ENCODE peak calls at places on chromosomes 12 and 14, in eight cellular contexts. One of them, this sample, is unnamed.

GRCh38 chr12:108097160-108097911 is 31.8 kb upstream of the WSCD2 start:
- DNase-seq in Caco-2: no peak
- DNase-seq in tibial artery: no peak
- DNase-seq in psoas muscle: no peak
- DNase-seq in spleen: no peak
- DNase-seq in nephron progenitor cell: no peak
- DNase-seq in RWPE1: no peak
- DNase-seq in foreskin keratinocyte: no peak
- DNase-seq in this sample: no peak

GRCh38 chr12:43306066-43306465 is 245.9 kb downstream of the ADAMTS20 start:
- DNase-seq in nephron progenitor cell: no peak
- DNase-seq in psoas muscle: peak; percentile 45
- DNase-seq in tibial artery: no peak
- DNase-seq in spleen: no peak
- DNase-seq in RWPE1: peak; percentile 87
- DNase-seq in Caco-2: no peak
- DNase-seq in foreskin keratinocyte: peak; percentile 100
- DNase-seq in this sample: no peak

GRCh38 chr14:49954171-49954631 is 61.3 kb downstream of the ARF6 start:
- DNase-seq in RWPE1: no peak
- DNase-seq in foreskin keratinocyte: no peak
- DNase-seq in nephron progenitor cell: no peak
- DNase-seq in psoas muscle: peak; percentile 28
- DNase-seq in spleen: no peak
- DNase-seq in Caco-2: no peak
- DNase-seq in tibial artery: no peak
- DNase-seq in this sample: peak; percentile 38

GRCh38 chr12:3076730-3077571 is at the start of gene TSPAN9:
- DNase-seq in nephron progenitor cell: peak; percentile 89
- DNase-seq in psoas muscle: peak; percentile 69
- DNase-seq in RWPE1: peak; percentile 86
- DNase-seq in Caco-2: peak; percentile 87
- DNase-seq in foreskin keratinocyte: peak; percentile 69
- DNase-seq in tibial artery: peak; percentile 93
- DNase-seq in spleen: peak; percentile 91
- DNase-seq in this sample: peak; percentile 22

GRCh38 chr12:40202095-40203059 is 22.4 kb upstream of the LRRK2 start:
- DNase-seq in tibial artery: no peak
- DNase-seq in RWPE1: no peak
- DNase-seq in spleen: no peak
- DNase-seq in foreskin keratinocyte: no peak
- DNase-seq in psoas muscle: no peak
- DNase-seq in nephron progenitor cell: no peak
- DNase-seq in Caco-2: no peak
- DNase-seq in this sample: no peak

GRCh38 chr12:108616941-108617858 is 16.5 kb downstream of the SELPLG start:
- DNase-seq in spleen: no peak
- DNase-seq in foreskin keratinocyte: no peak
- DNase-seq in nephron progenitor cell: no peak
- DNase-seq in psoas muscle: no peak
- DNase-seq in RWPE1: no peak
- DNase-seq in Caco-2: no peak
- DNase-seq in tibial artery: no peak
- DNase-seq in this sample: no peak

GRCh38 chr12:6839482-6840201 is 1.1 kb upstream of the GNB3 start:
- DNase-seq in tibial artery: no peak
- DNase-seq in psoas muscle: no peak
- DNase-seq in spleen: peak; percentile 86
- DNase-seq in RWPE1: no peak
- DNase-seq in nephron progenitor cell: no peak
- DNase-seq in foreskin keratinocyte: no peak
- DNase-seq in Caco-2: peak; percentile 59
- DNase-seq in this sample: no peak

GRCh38 chr14:96824283-96824682 is 27.1 kb downstream of the VRK1 start:
- DNase-seq in tibial artery: no peak
- DNase-seq in nephron progenitor cell: no peak
- DNase-seq in spleen: no peak
- DNase-seq in foreskin keratinocyte: peak; percentile 91
- DNase-seq in psoas muscle: no peak
- DNase-seq in RWPE1: peak; percentile 16
- DNase-seq in Caco-2: no peak
- DNase-seq in this sample: peak; percentile 22

GRCh38 chr12:70576341-70577282 is 60.6 kb downstream of the PTPRB start:
- DNase-seq in psoas muscle: no peak
- DNase-seq in nephron progenitor cell: peak; percentile 16
- DNase-seq in spleen: no peak
- DNase-seq in RWPE1: peak; percentile 61
- DNase-seq in Caco-2: peak; percentile 57
- DNase-seq in foreskin keratinocyte: peak; percentile 65
- DNase-seq in tibial artery: no peak
- DNase-seq in this sample: peak; percentile 54

GRCh38 chr12:25089738-25090137 is 105.2 kb downstream of the DNAI7 start:
- DNase-seq in nephron progenitor cell: no peak
- DNase-seq in spleen: no peak
- DNase-seq in tibial artery: no peak
- DNase-seq in foreskin keratinocyte: peak; percentile 71
- DNase-seq in psoas muscle: no peak
- DNase-seq in Caco-2: no peak
- DNase-seq in RWPE1: peak; percentile 27
- DNase-seq in this sample: no peak

GRCh38 chr12:113007166-113007565 is 28.8 kb downstream of the OAS2 start:
- DNase-seq in nephron progenitor cell: no peak
- DNase-seq in RWPE1: no peak
- DNase-seq in foreskin keratinocyte: peak; percentile 39
- DNase-seq in psoas muscle: no peak
- DNase-seq in tibial artery: no peak
- DNase-seq in Caco-2: no peak
- DNase-seq in spleen: no peak
- DNase-seq in this sample: peak; percentile 52

GRCh38 chr12:130222519-130223255 is 60.4 kb downstream of the FZD10 start:
- DNase-seq in foreskin keratinocyte: no peak
- DNase-seq in RWPE1: no peak
- DNase-seq in tibial artery: no peak
- DNase-seq in spleen: no peak
- DNase-seq in Caco-2: no peak
- DNase-seq in psoas muscle: no peak
- DNase-seq in nephron progenitor cell: no peak
- DNase-seq in this sample: no peak

GRCh38 chr12:109139360-109139759 is 23.0 kb downstream of the ACACB start:
- DNase-seq in spleen: no peak
- DNase-seq in nephron progenitor cell: no peak
- DNase-seq in psoas muscle: no peak
- DNase-seq in foreskin keratinocyte: no peak
- DNase-seq in RWPE1: no peak
- DNase-seq in Caco-2: no peak
- DNase-seq in tibial artery: peak; percentile 25
- DNase-seq in this sample: no peak

GRCh38 chr12:49842519-49843352 is at the start of gene BCDIN3D:
- DNase-seq in spleen: peak; percentile 99
- DNase-seq in Caco-2: peak; percentile 94
- DNase-seq in tibial artery: peak; percentile 95
- DNase-seq in RWPE1: peak; percentile 89
- DNase-seq in foreskin keratinocyte: peak; percentile 93
- DNase-seq in nephron progenitor cell: peak; percentile 87
- DNase-seq in psoas muscle: peak; percentile 93
- DNase-seq in this sample: peak; percentile 60

GRCh38 chr12:128583453-128583852 is 240.3 kb downstream of the SLC15A4 start:
- DNase-seq in tibial artery: no peak
- DNase-seq in RWPE1: no peak
- DNase-seq in Caco-2: no peak
- DNase-seq in foreskin keratinocyte: no peak
- DNase-seq in nephron progenitor cell: no peak
- DNase-seq in psoas muscle: no peak
- DNase-seq in spleen: no peak
- DNase-seq in this sample: no peak
- TF ChIP-seq CTCF in tibial artery: no peak
- TF ChIP-seq CTCF in RWPE1: no peak
- TF ChIP-seq CTCF in Caco-2: no peak
- TF ChIP-seq CTCF in foreskin keratinocyte: no peak
- TF ChIP-seq CTCF in nephron progenitor cell: peak; percentile 16
- TF ChIP-seq CTCF in psoas muscle: no peak
- TF ChIP-seq CTCF in spleen: no peak
- TF ChIP-seq CTCF in this sample: no peak

GRCh38 chr14:95433094-95433478 is 83.4 kb downstream of the SYNE3 start:
- DNase-seq in nephron progenitor cell: no peak
- DNase-seq in psoas muscle: no peak
- DNase-seq in tibial artery: no peak
- DNase-seq in RWPE1: no peak
- DNase-seq in spleen: no peak
- DNase-seq in foreskin keratinocyte: no peak
- DNase-seq in Caco-2: no peak
- DNase-seq in this sample: no peak

GRCh38 chr14:95428557-95428956 is 87.9 kb downstream of the SYNE3 start:
- DNase-seq in nephron progenitor cell: no peak
- DNase-seq in psoas muscle: no peak
- DNase-seq in foreskin keratinocyte: peak; percentile 34
- DNase-seq in tibial artery: no peak
- DNase-seq in RWPE1: no peak
- DNase-seq in Caco-2: no peak
- DNase-seq in spleen: no peak
- DNase-seq in this sample: no peak

GRCh38 chr14:95434161-95434560 is 82.3 kb downstream of the SYNE3 start:
- DNase-seq in tibial artery: no peak
- DNase-seq in nephron progenitor cell: no peak
- DNase-seq in spleen: no peak
- DNase-seq in foreskin keratinocyte: no peak
- DNase-seq in Caco-2: no peak
- DNase-seq in psoas muscle: no peak
- DNase-seq in RWPE1: no peak
- DNase-seq in this sample: no peak

GRCh38 chr14:95432152-95433093 is 84.0 kb downstream of the SYNE3 start:
- DNase-seq in psoas muscle: no peak
- DNase-seq in spleen: no peak
- DNase-seq in Caco-2: peak; percentile 63
- DNase-seq in tibial artery: no peak
- DNase-seq in RWPE1: peak; percentile 64
- DNase-seq in foreskin keratinocyte: no peak
- DNase-seq in nephron progenitor cell: peak; percentile 78
- DNase-seq in this sample: no peak

DNA sequence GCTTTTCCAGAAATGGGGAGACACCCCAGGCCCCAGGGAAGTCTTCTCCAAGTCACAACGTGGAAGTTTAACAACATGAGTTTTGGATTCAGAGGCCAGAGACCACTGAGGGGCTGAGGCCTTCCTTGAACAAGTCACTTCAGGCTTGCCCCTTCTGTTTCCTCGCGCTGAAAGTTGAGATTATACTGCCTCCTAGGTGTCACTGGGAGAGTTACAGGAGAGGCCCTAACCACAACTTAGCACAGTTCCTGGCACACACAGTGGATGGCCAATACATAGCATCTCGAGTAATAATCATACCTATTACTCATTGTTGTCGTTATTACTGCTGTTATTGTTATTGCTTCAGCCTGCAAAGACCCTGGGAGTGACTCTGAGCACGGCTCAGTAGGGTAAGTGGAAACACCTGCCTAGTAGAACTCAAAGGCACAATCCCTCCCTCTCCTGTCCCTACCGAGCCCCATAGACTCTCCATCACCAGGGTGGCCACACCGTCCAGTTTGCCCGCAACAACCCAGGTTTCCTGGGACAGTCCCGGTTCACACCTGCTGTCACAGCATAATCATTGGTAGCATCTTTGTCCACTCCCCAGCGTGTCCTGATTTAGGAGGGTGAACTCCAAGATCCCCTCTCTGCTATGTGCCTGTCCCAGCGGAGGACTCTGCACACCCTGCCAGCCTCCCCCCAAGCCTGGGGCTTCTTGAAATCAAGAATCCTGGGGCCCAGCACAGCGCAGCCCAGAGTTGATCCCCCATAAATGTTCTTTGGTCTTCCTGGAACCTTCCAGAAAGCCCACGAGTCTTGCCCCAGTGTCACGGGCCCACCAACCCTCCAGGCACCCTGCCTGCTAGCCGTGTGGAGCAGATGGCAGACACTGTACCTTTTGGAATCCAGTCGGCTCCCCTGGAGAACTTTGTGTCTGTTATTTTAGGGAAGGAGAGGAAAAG is 85.0 kb downstream of the SYNE3 start:
- DNase-seq in Caco-2: no peak
- DNase-seq in RWPE1: no peak
- DNase-seq in foreskin keratinocyte: no peak
- DNase-seq in psoas muscle: no peak
- DNase-seq in spleen: no peak
- DNase-seq in tibial artery: no peak
- DNase-seq in nephron progenitor cell: no peak
- DNase-seq in this sample: no peak
- TF ChIP-seq CTCF in Caco-2: peak; percentile 36
- TF ChIP-seq CTCF in RWPE1: peak; percentile 6
- TF ChIP-seq CTCF in foreskin keratinocyte: peak; percentile 61
- TF ChIP-seq CTCF in psoas muscle: peak; percentile 34
- TF ChIP-seq CTCF in spleen: no peak
- TF ChIP-seq CTCF in tibial artery: peak; percentile 50
- TF ChIP-seq CTCF in nephron progenitor cell: peak; percentile 67
- TF ChIP-seq CTCF in this sample: peak; percentile 37

GRCh38 chr12:76878899-76879709 is at the start of gene CSRP2:
- DNase-seq in nephron progenitor cell: peak; percentile 96
- DNase-seq in foreskin keratinocyte: peak; percentile 75
- DNase-seq in spleen: peak; percentile 90
- DNase-seq in tibial artery: peak; percentile 97
- DNase-seq in Caco-2: peak; percentile 93
- DNase-seq in RWPE1: peak; percentile 89
- DNase-seq in psoas muscle: peak; percentile 87
- DNase-seq in this sample: peak; percentile 77
- TF ChIP-seq CTCF in nephron progenitor cell: peak; percentile 30
- TF ChIP-seq CTCF in foreskin keratinocyte: peak; percentile 31
- TF ChIP-seq CTCF in spleen: no peak
- TF ChIP-seq CTCF in tibial artery: peak; percentile 55
- TF ChIP-seq CTCF in Caco-2: no peak
- TF ChIP-seq CTCF in RWPE1: peak; percentile 26
- TF ChIP-seq CTCF in psoas muscle: peak; percentile 19
- TF ChIP-seq CTCF in this sample: peak; percentile 15

GRCh38 chr12:116672842-116673516 is 64.9 kb downstream of the SPRING1 start:
- DNase-seq in RWPE1: no peak
- DNase-seq in psoas muscle: no peak
- DNase-seq in nephron progenitor cell: no peak
- DNase-seq in tibial artery: no peak
- DNase-seq in Caco-2: no peak
- DNase-seq in foreskin keratinocyte: no peak
- DNase-seq in spleen: no peak
- DNase-seq in this sample: no peak

GRCh38 chr12:116674643-116675183 is 63.2 kb downstream of the SPRING1 start:
- DNase-seq in tibial artery: no peak
- DNase-seq in psoas muscle: no peak
- DNase-seq in RWPE1: no peak
- DNase-seq in foreskin keratinocyte: no peak
- DNase-seq in spleen: no peak
- DNase-seq in Caco-2: no peak
- DNase-seq in nephron progenitor cell: no peak
- DNase-seq in this sample: no peak

GRCh38 chr12:116672010-116672409 is 65.9 kb downstream of the SPRING1 start:
- DNase-seq in psoas muscle: no peak
- DNase-seq in tibial artery: no peak
- DNase-seq in RWPE1: no peak
- DNase-seq in nephron progenitor cell: no peak
- DNase-seq in spleen: no peak
- DNase-seq in foreskin keratinocyte: no peak
- DNase-seq in Caco-2: no peak
- DNase-seq in this sample: no peak

GRCh38 chr12:116675339-116676107 is 62.3 kb downstream of the SPRING1 start:
- DNase-seq in spleen: no peak
- DNase-seq in nephron progenitor cell: no peak
- DNase-seq in tibial artery: peak; percentile 23
- DNase-seq in RWPE1: no peak
- DNase-seq in Caco-2: no peak
- DNase-seq in foreskin keratinocyte: no peak
- DNase-seq in psoas muscle: no peak
- DNase-seq in this sample: no peak

GRCh38 chr12:116673713-116674112 is 64.2 kb downstream of the SPRING1 start:
- DNase-seq in Caco-2: peak; percentile 39
- DNase-seq in nephron progenitor cell: no peak
- DNase-seq in tibial artery: no peak
- DNase-seq in foreskin keratinocyte: peak; percentile 9
- DNase-seq in psoas muscle: no peak
- DNase-seq in RWPE1: no peak
- DNase-seq in spleen: no peak
- DNase-seq in this sample: no peak
- TF ChIP-seq CTCF in Caco-2: peak; percentile 6
- TF ChIP-seq CTCF in nephron progenitor cell: no peak
- TF ChIP-seq CTCF in tibial artery: no peak
- TF ChIP-seq CTCF in foreskin keratinocyte: peak; percentile 55
- TF ChIP-seq CTCF in psoas muscle: no peak
- TF ChIP-seq CTCF in RWPE1: no peak
- TF ChIP-seq CTCF in spleen: no peak
- TF ChIP-seq CTCF in this sample: no peak